ENCODE peak calls at places on chromosomes 3 and 15, in nine cellular contexts. C is hepatocyte; L is IMR-90; W is brain microvascular endothelial cell; T is upper lobe of right lung; N is CD8-positive, alpha-beta memory T cell; E is RWPE2; X is aorta; F is body of pancreas. H is an unnamed sample.

GRCh38 chr15:59443341-59444081 is 5.5 kb downstream of the FAM81A start:
- DNase-seq in C (no peak), L (no peak), W (no peak), T (no peak), N (no peak), E (no peak), X (no peak), F (no peak), H (no peak)

GRCh38 chr3:174243194-174243593 is 615.9 kb upstream of the NAALADL2 start:
- DNase-seq in C (peak; percentile 12), L (peak; percentile 30), W (peak; percentile 47), T (no peak), N (no peak), E (no peak), X (no peak), F (no peak), H (no peak)

GRCh38 chr3:175163686-175164085 is 304.6 kb downstream of the NAALADL2 start:
- DNase-seq in C (no peak), L (no peak), W (no peak), T (no peak), N (no peak), E (no peak), X (no peak), F (no peak), H (no peak)

GRCh38 chr15:27179789-27180188 is 208.8 kb downstream of the GABRG3 start:
- DNase-seq in C (no peak), L (no peak), W (no peak), T (no peak), N (no peak), E (no peak), X (no peak), F (no peak), H (no peak)

GRCh38 chr3:127690823-127691452 is 18.2 kb downstream of the ABTB1 start:
- DNase-seq in C (peak; percentile 73), L (peak; percentile 70), W (peak; percentile 77), T (peak; percentile 69), N (no peak), E (peak; percentile 70), X (peak; percentile 79), F (peak; percentile 52), H (no peak)

GRCh38 chr3:152257246-152258074 is 11.3 kb upstream of the MBNL1 start:
- DNase-seq in C (no peak), L (peak; percentile 49), W (peak; percentile 18), T (no peak), N (peak; percentile 73), E (no peak), X (no peak), F (no peak), H (no peak)

GRCh38 chr3:13308406-13308805 is 111.7 kb downstream of the NUP210 start:
- DNase-seq in C (peak; percentile 59), L (peak; percentile 38), W (peak; percentile 51), T (no peak), N (peak; percentile 17), E (peak; percentile 9), X (peak; percentile 65), F (peak; percentile 76), H (no peak)

GRCh38 chr3:71397046-71397445 is 186.5 kb downstream of the FOXP1 start:
- DNase-seq in C (peak; percentile 46), L (peak; percentile 30), W (no peak), T (no peak), N (no peak), E (no peak), X (no peak), F (peak; percentile 21), H (no peak)

GRCh38 chr3:186044973-186045372 is 63.9 kb downstream of the ETV5 start:
- DNase-seq in C (no peak), L (peak; percentile 53), W (no peak), T (no peak), N (no peak), E (no peak), X (no peak), F (peak; percentile 32), H (no peak)

GRCh38 chr3:43764471-43764870 is 73.7 kb downstream of the ABHD5 start:
- DNase-seq in C (no peak), L (no peak), W (no peak), T (no peak), N (no peak), E (no peak), X (no peak), F (no peak), H (no peak)

GRCh38 chr3:13135811-13136321 is 62.6 kb upstream of the IQSEC1 start:
- DNase-seq in C (no peak), L (no peak), W (no peak), T (peak; percentile 53), N (no peak), E (no peak), X (peak; percentile 64), F (no peak), H (no peak)

GRCh38 chr3:183262979-183263378 is 9.9 kb downstream of the B3GNT5 start:
- DNase-seq in C (no peak), L (no peak), W (no peak), T (no peak), N (no peak), E (no peak), X (no peak), F (no peak), H (no peak)

GRCh38 chr3:183266454-183266853 is 13.4 kb downstream of the B3GNT5 start:
- DNase-seq in C (no peak), L (no peak), W (no peak), T (no peak), N (no peak), E (no peak), X (no peak), F (no peak), H (no peak)

GRCh38 chr3:183265713-183266417 is 12.8 kb downstream of the B3GNT5 start:
- DNase-seq in C (peak; percentile 76), L (peak; percentile 81), W (peak; percentile 90), T (no peak), N (no peak), E (peak; percentile 90), X (no peak), F (peak; percentile 51), H (no peak)

GRCh38 chr3:183265157-183265642 is 12.1 kb downstream of the B3GNT5 start:
- DNase-seq in C (no peak), L (no peak), W (peak; percentile 57), T (no peak), N (no peak), E (no peak), X (no peak), F (peak; percentile 27), H (no peak)

GRCh38 chr3:183264249-183264648 is 11.2 kb downstream of the B3GNT5 start:
- DNase-seq in C (no peak), L (no peak), W (no peak), T (no peak), N (no peak), E (no peak), X (no peak), F (no peak), H (no peak)
- H3K27ac ChIP-seq in C (peak overlapping the region; percentile 82), L (no peak overlapping the region), W (peak overlapping the region; percentile 62), T (no peak overlapping the region), N (no peak overlapping the region), E (peak overlapping the region; percentile 93), X (no peak overlapping the region), F (no peak overlapping the region), H (no peak overlapping the region)

DNA sequence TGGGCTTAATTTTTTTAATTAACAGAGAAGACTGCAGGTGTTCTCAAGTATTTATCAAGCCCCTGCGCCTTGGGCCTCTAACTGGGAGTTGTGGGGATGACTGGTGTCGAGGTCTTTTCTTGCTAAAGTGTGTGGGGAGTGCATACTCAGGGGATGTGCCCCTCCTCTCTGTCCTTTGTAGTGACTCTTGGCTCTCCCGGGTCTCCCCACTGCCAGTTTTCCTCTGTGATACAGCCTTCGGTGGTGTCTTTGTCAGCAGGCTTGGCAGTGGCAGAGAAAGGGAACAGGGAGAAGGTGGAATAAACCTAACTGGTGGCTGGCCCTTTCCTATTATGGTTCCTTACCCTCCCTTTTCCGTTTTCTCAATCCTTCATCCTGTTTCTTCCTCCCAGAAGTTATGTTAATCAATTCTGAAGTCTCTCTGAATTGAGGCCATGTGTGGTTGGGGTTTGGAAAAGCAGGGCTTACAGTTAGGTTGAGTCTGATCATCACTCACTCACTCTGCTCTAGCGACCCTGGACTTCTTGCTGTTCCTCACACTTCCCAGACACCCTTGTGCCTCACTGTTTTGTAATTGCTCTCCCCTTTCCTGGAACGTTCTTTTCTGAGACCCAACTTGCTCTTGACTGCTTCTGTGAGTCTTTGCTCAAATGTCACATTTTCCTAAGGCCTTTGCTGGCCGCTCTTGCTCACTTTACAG is 158.1 kb downstream of the PTPRG start:
- DNase-seq in C (no peak), L (no peak), W (no peak), T (no peak), N (no peak), E (no peak), X (no peak), F (no peak), H (no peak)
- H3K27ac ChIP-seq in C (no peak overlapping the region), L (no peak overlapping the region), W (no peak overlapping the region), T (no peak overlapping the region), N (no peak overlapping the region), E (no peak overlapping the region), X (no peak overlapping the region), F (no peak overlapping the region), H (peak overlapping the region; percentile 35)

GRCh38 chr3:73546961-73547360 is 77.8 kb downstream of the PDZRN3 start:
- DNase-seq in C (no peak), L (peak; percentile 96), W (peak; percentile 59), T (no peak), N (no peak), E (no peak), X (no peak), F (no peak), H (no peak)
- H3K27ac ChIP-seq in C (peak overlapping the region; percentile 75), L (peak overlapping the region; percentile 89), W (peak overlapping the region; percentile 10), T (no peak overlapping the region), N (no peak overlapping the region), E (peak overlapping the region; percentile 82), X (peak overlapping the region; percentile 2), F (peak overlapping the region; percentile 39), H (peak overlapping the region; percentile 82)

GRCh38 chr15:48394172-48394571 is 62.9 kb downstream of the DUT start:
- DNase-seq in C (no peak), L (no peak), W (no peak), T (no peak), N (no peak), E (no peak), X (peak; percentile 86), F (no peak), H (no peak)

GRCh38 chr15:48396020-48396419 is 64.8 kb downstream of the DUT start:
- DNase-seq in C (no peak), L (no peak), W (no peak), T (no peak), N (no peak), E (no peak), X (no peak), F (no peak), H (no peak)

GRCh38 chr15:48400086-48400485 is 68.9 kb downstream of the DUT start:
- DNase-seq in C (no peak), L (peak; percentile 47), W (no peak), T (no peak), N (no peak), E (no peak), X (no peak), F (no peak), H (no peak)

GRCh38 chr15:48395532-48396011 is 64.3 kb downstream of the DUT start:
- DNase-seq in C (no peak), L (peak; percentile 86), W (no peak), T (no peak), N (no peak), E (no peak), X (peak; percentile 89), F (peak; percentile 15), H (no peak)

DNA sequence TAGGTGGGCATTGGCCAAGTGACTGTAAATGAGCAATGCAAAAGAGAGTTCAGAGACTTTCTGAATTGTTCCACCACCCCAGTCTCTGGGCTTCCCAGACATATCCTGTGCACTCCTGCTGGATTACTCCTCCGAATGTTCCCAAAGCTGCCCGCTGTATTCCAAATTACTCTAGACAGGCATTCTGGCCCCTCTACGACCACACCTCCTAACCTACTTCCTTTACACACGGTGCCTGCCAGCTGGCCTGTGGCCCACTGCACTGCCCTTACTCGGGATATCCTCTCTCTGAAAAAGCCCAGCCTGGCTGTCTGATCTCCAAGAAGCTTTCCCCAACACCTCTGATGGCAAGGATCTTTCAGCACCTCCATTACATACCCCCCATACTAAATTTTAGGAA is 66.6 kb downstream of the DUT start:
- DNase-seq in C (no peak), L (no peak), W (no peak), T (peak; percentile 70), N (no peak), E (no peak), X (peak; percentile 82), F (no peak), H (no peak)
- H3K27ac ChIP-seq in C (no peak overlapping the region), L (no peak overlapping the region), W (no peak overlapping the region), T (no peak overlapping the region), N (no peak overlapping the region), E (no peak overlapping the region), X (no peak overlapping the region), F (no peak overlapping the region), H (no peak overlapping the region)